ENCODE peak calls at places on chromosomes 2 and 18, in seven cellular contexts. G is psoas muscle; E is MM.1S; T is astrocyte; W is small intestine; H is stomach; R is effector memory CD4-positive, alpha-beta T cell. M is an unnamed sample.

GRCh38 chr2:96158554-96158940 is 13.3 kb upstream of the DUSP2 start:
- DNase-seq in R (no peak), T (no peak), G (no peak), W (no peak), H (no peak), E (no peak), M (no peak)

GRCh38 chr2:190137561-190137960 is 75.0 kb upstream of the MSTN start:
- DNase-seq in E (no peak), R (no peak), G (no peak), H (no peak), T (no peak), W (no peak), M (no peak)

GRCh38 chr2:95058989-95059601 is 33.6 kb downstream of the MAL start:
- DNase-seq in R (no peak), H (peak; percentile 29), E (no peak), W (no peak), T (no peak), G (no peak), M (peak; percentile 60)

GRCh38 chr18:12076424-12077140 is 17.1 kb upstream of the ANKRD62 start:
- DNase-seq in G (no peak), W (no peak), H (peak; percentile 55), R (no peak), E (peak; percentile 41), T (peak; percentile 35), M (no peak)

GRCh38 chr18:77208969-77209368 is 40.7 kb upstream of the GALR1 start:
- DNase-seq in R (peak; percentile 14), H (peak; percentile 49), T (peak; percentile 46), G (no peak), E (peak; percentile 59), W (peak; percentile 60), M (peak; percentile 57)

GRCh38 chr18:50647792-50648191 is 87.9 kb downstream of the MAPK4 start:
- DNase-seq in R (no peak), G (no peak), W (no peak), T (no peak), H (no peak), E (no peak), M (no peak)

GRCh38 chr2:241924909-241925250 is 55.4 kb downstream of the RTP5 start:
- DNase-seq in R (no peak), T (no peak), W (no peak), E (no peak), G (no peak), H (no peak), M (no peak)

GRCh38 chr2:148530350-148530749 is 114.2 kb upstream of the EPC2 start:
- DNase-seq in T (no peak), R (no peak), E (no peak), W (peak; percentile 39), H (no peak), G (no peak), M (no peak)

GRCh38 chr2:160308915-160309314 is 108.8 kb upstream of the ITGB6 start:
- DNase-seq in H (no peak), G (no peak), E (no peak), R (no peak), T (peak; percentile 95), W (no peak), M (no peak)

GRCh38 chr18:75441921-75442320 is 14.4 kb upstream of the SMIM21 start:
- DNase-seq in R (no peak), E (no peak), T (no peak), W (no peak), H (no peak), G (no peak), M (no peak)

GRCh38 chr18:75438891-75439290 is 11.4 kb upstream of the SMIM21 start:
- DNase-seq in W (no peak), E (no peak), R (no peak), T (peak; percentile 16), G (no peak), H (no peak), M (no peak)

GRCh38 chr18:75433098-75433497 is 5.6 kb upstream of the SMIM21 start:
- DNase-seq in T (no peak), E (no peak), R (no peak), W (no peak), G (no peak), H (no peak), M (no peak)

GRCh38 chr18:75439356-75439755 is 11.9 kb upstream of the SMIM21 start:
- DNase-seq in T (no peak), G (no peak), W (no peak), H (no peak), E (no peak), R (no peak), M (no peak)

GRCh38 chr18:75437979-75438378 is 10.5 kb upstream of the SMIM21 start:
- DNase-seq in E (no peak), H (no peak), G (no peak), W (no peak), T (no peak), R (no peak), M (no peak)
- H3K27me3 ChIP-seq in E (no peaks in the 10 kb centered on the region), H (peaks cover 9% of the 10 kb centered on the region), G (peaks cover 39% of the 10 kb centered on the region), W (no peaks in the 10 kb centered on the region), T (no peaks in the 10 kb centered on the region), R (peaks cover 3% of the 10 kb centered on the region), M (peaks cover 29% of the 10 kb centered on the region)

GRCh38 chr2:74880054-74880728 is 46.3 kb downstream of the HK2 start:
- DNase-seq in T (no peak), W (no peak), H (no peak), R (no peak), E (no peak), G (no peak), M (no peak)
- H3K4me1 ChIP-seq in T (no peaks in the 10 kb centered on the region), W (no peaks in the 10 kb centered on the region), H (no peaks in the 10 kb centered on the region), R (no peaks in the 10 kb centered on the region), E (no peaks in the 10 kb centered on the region), G (peaks cover under 1% of the 10 kb centered on the region), M (no peaks in the 10 kb centered on the region)

GRCh38 chr2:234166521-234166920 is 116.0 kb downstream of the SPP2 start:
- DNase-seq in W (no peak), R (no peak), G (no peak), T (no peak), E (no peak), H (no peak), M (no peak)
- H3K27me3 ChIP-seq in W (no peaks in the 10 kb centered on the region), R (no peaks in the 10 kb centered on the region), G (no peaks in the 10 kb centered on the region), T (no peaks in the 10 kb centered on the region), E (no peaks in the 10 kb centered on the region), H (peaks cover 2% of the 10 kb centered on the region), M (no peaks in the 10 kb centered on the region)

DNA sequence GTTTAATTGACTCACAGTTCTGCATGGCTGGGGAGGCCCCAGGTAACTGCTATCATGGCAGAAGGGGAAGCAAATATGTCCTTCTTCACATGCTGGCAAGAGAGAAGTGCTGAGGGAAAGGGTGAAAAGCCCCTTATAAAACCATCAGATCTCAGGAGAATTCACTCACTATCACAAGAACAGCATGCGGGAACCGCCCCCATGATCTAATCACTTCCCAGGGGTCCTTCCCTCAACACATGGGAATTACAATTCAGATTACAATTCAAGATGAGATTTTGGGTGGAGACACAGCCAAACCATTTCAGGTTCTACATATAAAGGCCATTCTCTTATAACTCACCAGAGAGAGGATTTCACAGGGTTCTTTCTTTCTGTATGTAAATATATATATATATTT is 62.9 kb downstream of the VRK2 start:
- DNase-seq in E (no peak), W (no peak), G (no peak), T (no peak), R (no peak), H (no peak), M (no peak)
- H3K4me1 ChIP-seq in E (no peaks in the 10 kb centered on the region), W (no peaks in the 10 kb centered on the region), G (no peaks in the 10 kb centered on the region), T (peaks cover 16% of the 10 kb centered on the region), R (no peaks in the 10 kb centered on the region), H (peaks cover 5% of the 10 kb centered on the region), M (no peaks in the 10 kb centered on the region)

M was measured in tibial artery.